ENCODE peak calls at places on chromosomes 4 and X, in nine cellular contexts. D, H, R, S, X, G, P, Y and B are unnamed samples.

GRCh38 chr4:26204911-26205368 is 115.9 kb upstream of the RBPJ start:
- DNase-seq in D (peak; percentile 68), H (no peak), R (no peak), S (no peak), X (no peak), G (peak; percentile 70), P (peak; percentile 60), Y (no peak), B (peak; percentile 96)

GRCh38 chr4:107699466-107700206 is 20.4 kb downstream of the PAPSS1 start:
- DNase-seq in D (no peak), H (no peak), R (no peak), S (no peak), X (no peak), G (no peak), P (no peak), Y (no peak), B (no peak)

GRCh38 chr4:134691915-134692314 is 490.3 kb upstream of the PABPC4L start:
- DNase-seq in D (no peak), H (no peak), R (no peak), S (no peak), X (no peak), G (no peak), P (no peak), Y (no peak), B (no peak)

GRCh38 chr4:84862064-84862463 is 104.4 kb downstream of the WDFY3 start:
- DNase-seq in D (no peak), H (no peak), R (no peak), S (no peak), X (no peak), G (no peak), P (no peak), Y (no peak), B (no peak)

GRCh38 chr4:71524746-71525145 is 185.9 kb downstream of the SLC4A4 start:
- DNase-seq in D (no peak), H (peak; percentile 20), R (no peak), S (no peak), X (no peak), G (no peak), P (no peak), Y (no peak), B (no peak)

GRCh38 chr4:77201343-77201742 is 44.3 kb downstream of the CCNG2 start:
- DNase-seq in D (no peak), H (no peak), R (no peak), S (no peak), X (no peak), G (no peak), P (no peak), Y (no peak), B (no peak)

GRCh38 chrX:11470231-11470630 is 177.0 kb downstream of the AMELX start:
- DNase-seq in D (no peak), H (no peak), R (peak; percentile 29), S (no peak), X (no peak), G (no peak), P (no peak), Y (no peak), B (no peak)

GRCh38 chr4:74206088-74206826 is 48.3 kb downstream of the MTHFD2L start:
- DNase-seq in D (no peak), H (no peak), R (peak; percentile 54), S (no peak), X (no peak), G (peak; percentile 31), P (no peak), Y (no peak), B (no peak)

GRCh38 chrX:131626681-131627296 is 82.9 kb downstream of the OR13H1 start:
- DNase-seq in D (no peak), H (no peak), R (peak; percentile 6), S (no peak), X (no peak), G (no peak), P (no peak), Y (no peak), B (no peak)

GRCh38 chrX:118025193-118025592 is 91.4 kb downstream of the KLHL13 start:
- DNase-seq in D (no peak), H (no peak), R (no peak), S (no peak), X (no peak), G (no peak), P (no peak), Y (no peak), B (no peak)

GRCh38 chr4:123892997-123893745 is 496.6 kb downstream of the SPRY1 start:
- DNase-seq in D (peak; percentile 55), H (no peak), R (peak; percentile 46), S (no peak), X (no peak), G (peak; percentile 37), P (no peak), Y (no peak), B (no peak)

GRCh38 chr4:38190717-38191178 is 230.6 kb downstream of the PTTG2 start:
- DNase-seq in D (no peak), H (no peak), R (peak; percentile 56), S (no peak), X (no peak), G (peak; percentile 60), P (peak; percentile 46), Y (peak; percentile 30), B (no peak)

GRCh38 chr4:105002278-105002677 is 144.4 kb upstream of the TET2 start:
- DNase-seq in D (no peak), H (no peak), R (no peak), S (no peak), X (no peak), G (no peak), P (no peak), Y (no peak), B (no peak)

GRCh38 chrX:50698944-50699343 is 115.0 kb downstream of the SHROOM4 start:
- DNase-seq in D (no peak), H (no peak), R (no peak), S (no peak), X (no peak), G (no peak), P (no peak), Y (no peak), B (no peak)